ENCODE peak calls at places on chromosomes 2 and 18, in six cellular contexts. G is endothelial cell; E is effector CD4-positive, alpha-beta T cell; M is suprapubic skin; C is occipital lobe; S is AG08396. F is an unnamed sample.

GRCh38 chr2:200050921-200051620 is 95.7 kb downstream of the MAIP1 start:
- DNase-seq in G (no peak), E (no peak), M (no peak), C (no peak), S (no peak), F (no peak)

GRCh38 chr2:97726311-97727064 is 13.1 kb downstream of the ZAP70 start:
- DNase-seq in G (no peak), E (no peak), M (peak; percentile 11), C (no peak), S (no peak), F (peak; percentile 62)

GRCh38 chr2:177460973-177461585 is 68.5 kb downstream of the AGPS start:
- DNase-seq in G (no peak), E (no peak), M (no peak), C (no peak), S (no peak), F (no peak)

GRCh38 chr2:80655265-80655664 is 350.7 kb upstream of the LRRTM1 start:
- DNase-seq in G (no peak), E (no peak), M (no peak), C (no peak), S (no peak), F (no peak)

GRCh38 chr18:12930908-12931307 is 16.9 kb upstream of the SEH1L start:
- DNase-seq in G (no peak), E (no peak), M (no peak), C (no peak), S (no peak), F (no peak)

GRCh38 chr2:225091336-225091735 is 49.1 kb upstream of the DOCK10 start:
- DNase-seq in G (no peak), E (no peak), M (no peak), C (no peak), S (peak; percentile 63), F (peak; percentile 99)

GRCh38 chr2:95207111-95207961 is at the start of gene ZNF892:
- DNase-seq in G (peak; percentile 90), E (peak; percentile 67), M (peak; percentile 92), C (peak; percentile 88), S (peak; percentile 97), F (peak; percentile 87)

GRCh38 chr2:129936334-129936934 is 43.0 kb upstream of the RAB6C start:
- DNase-seq in G (peak; percentile 64), E (no peak), M (no peak), C (no peak), S (no peak), F (peak; percentile 43)

GRCh38 chr2:40725950-40726349 is 274.1 kb upstream of the SLC8A1 start:
- DNase-seq in G (no peak), E (no peak), M (no peak), C (no peak), S (no peak), F (no peak)

GRCh38 chr18:65983750-65984149 is 232.9 kb downstream of the CDH7 start:
- DNase-seq in G (no peak), E (no peak), M (no peak), C (no peak), S (no peak), F (no peak)

GRCh38 chr2:107412981-107413380 is 413.7 kb upstream of the RGPD4 start:
- DNase-seq in G (no peak), E (no peak), M (no peak), C (no peak), S (peak; percentile 8), F (peak; percentile 82)

GRCh38 chr2:233965032-233965614 is 48.0 kb downstream of the TRPM8 start:
- DNase-seq in G (no peak), E (no peak), M (no peak), C (no peak), S (no peak), F (peak; percentile 34)

GRCh38 chr2:36369711-36370110 is 14.1 kb downstream of the CRIM1 start:
- DNase-seq in G (no peak), E (no peak), M (no peak), C (no peak), S (no peak), F (no peak)

GRCh38 chr2:201196803-201197202 is 13.9 kb downstream of the CASP10 start:
- DNase-seq in G (no peak), E (no peak), M (no peak), C (no peak), S (no peak), F (no peak)

GRCh38 chr2:234733795-234734600 is 217.8 kb upstream of the SH3BP4 start:
- DNase-seq in G (no peak), E (no peak), M (no peak), C (no peak), S (no peak), F (no peak)

GRCh38 chr2:70173520-70173919 is 17.3 kb downstream of the C2orf42 start:
- DNase-seq in G (no peak), E (no peak), M (no peak), C (no peak), S (no peak), F (peak; percentile 54)

GRCh38 chr2:180033993-180034894 is 27.1 kb upstream of the CWC22 start:
- DNase-seq in G (no peak), E (no peak), M (no peak), C (no peak), S (no peak), F (peak; percentile 62)

GRCh38 chr18:51194604-51195003 is 2.9 kb downstream of the MEX3C start:
- DNase-seq in G (no peak), E (no peak), M (no peak), C (no peak), S (no peak), F (no peak)

GRCh38 chr18:79882522-79883241 is 68.8 kb downstream of the SLC66A2 start:
- DNase-seq in G (no peak), E (no peak), M (peak; percentile 38), C (no peak), S (no peak), F (no peak)

GRCh38 chr2:86764661-86765307 is 25.9 kb downstream of the CD8A start:
- DNase-seq in G (peak; percentile 52), E (peak; percentile 11), M (no peak), C (no peak), S (peak; percentile 60), F (peak; percentile 55)

GRCh38 chr2:216497808-216498366 is 757 bp upstream of the RPL37A start:
- DNase-seq in G (no peak), E (no peak), M (no peak), C (no peak), S (no peak), F (no peak)

GRCh38 chr18:24362757-24363156 is 34.9 kb downstream of the OSBPL1A start:
- DNase-seq in G (no peak), E (no peak), M (no peak), C (no peak), S (no peak), F (no peak)

GRCh38 chr2:128388414-128389032 is 69.9 kb upstream of the HS6ST1 start:
- DNase-seq in G (no peak), E (no peak), M (peak; percentile 46), C (no peak), S (no peak), F (peak; percentile 37)

GRCh38 chr18:8366070-8366469 is 243.2 kb upstream of the RAB12 start:
- DNase-seq in G (no peak), E (no peak), M (no peak), C (no peak), S (no peak), F (no peak)

GRCh38 chr2:40820319-40820718 is 368.4 kb upstream of the SLC8A1 start:
- DNase-seq in G (no peak), E (no peak), M (no peak), C (no peak), S (no peak), F (peak; percentile 7)

GRCh38 chr2:27042985-27043634 is 8.4 kb upstream of the AGBL5 start:
- DNase-seq in G (no peak), E (no peak), M (no peak), C (no peak), S (peak; percentile 35), F (peak; percentile 44)

GRCh38 chr18:79480171-79480981 is 84.6 kb downstream of the NFATC1 start:
- DNase-seq in G (no peak), E (no peak), M (peak; percentile 49), C (no peak), S (no peak), F (no peak)

GRCh38 chr2:232137346-232137745 is 175.8 kb downstream of the DIS3L2 start:
- DNase-seq in G (no peak), E (no peak), M (no peak), C (no peak), S (no peak), F (peak; percentile 65)

F was measured in fibroblast of mammary gland.